ENCODE peak calls at places on chromosome 7, in seven cellular contexts. One of them, this sample, is unnamed.

GRCh38 chr7:3239291-3239691 is 61.8 kb upstream of the SDK1 start:
- DNase-seq in activated T-helper 9 cell treated with anti-CD3 and anti-CD28 coated beads, Interleukin-2, amount 50 U/mL, for 16 hours: no peak
- DNase-seq in WTC11: no peak
- DNase-seq in Kasumi-1: no peak
- DNase-seq in right cardiac atrium: no peak
- DNase-seq in AML-193: no peak
- DNase-seq in frontal cortex: no peak
- DNase-seq in this sample: no peak

GRCh38 chr7:100895956-100896742 is 461 bp upstream of the ACHE start:
- DNase-seq in WTC11: peak
- DNase-seq in AML-193: no peak
- DNase-seq in frontal cortex: peak
- DNase-seq in Kasumi-1: no peak
- DNase-seq in activated T-helper 9 cell treated with anti-CD3 and anti-CD28 coated beads, Interleukin-2, amount 50 U/mL, for 16 hours: no peak
- DNase-seq in right cardiac atrium: peak
- DNase-seq in this sample: peak

GRCh38 chr7:151454932-151455530 is 15.1 kb upstream of the CRYGN start:
- DNase-seq in AML-193: no peak
- DNase-seq in frontal cortex: no peak
- DNase-seq in right cardiac atrium: no peak
- DNase-seq in activated T-helper 9 cell treated with anti-CD3 and anti-CD28 coated beads, Interleukin-2, amount 50 U/mL, for 16 hours: no peak
- DNase-seq in Kasumi-1: no peak
- DNase-seq in WTC11: no peak
- DNase-seq in this sample: no peak

GRCh38 chr7:26667514-26668133 is 196.8 kb downstream of the SKAP2 start:
- DNase-seq in activated T-helper 9 cell treated with anti-CD3 and anti-CD28 coated beads, Interleukin-2, amount 50 U/mL, for 16 hours: peak
- DNase-seq in Kasumi-1: peak
- DNase-seq in AML-193: peak
- DNase-seq in WTC11: peak
- DNase-seq in frontal cortex: peak
- DNase-seq in right cardiac atrium: peak
- DNase-seq in this sample: peak

GRCh38 chr7:51033722-51034530 is 251.2 kb upstream of the GRB10 start:
- DNase-seq in Kasumi-1: no peak
- DNase-seq in frontal cortex: no peak
- DNase-seq in right cardiac atrium: no peak
- DNase-seq in AML-193: no peak
- DNase-seq in WTC11: no peak
- DNase-seq in activated T-helper 9 cell treated with anti-CD3 and anti-CD28 coated beads, Interleukin-2, amount 50 U/mL, for 16 hours: no peak
- DNase-seq in this sample: no peak

GRCh38 chr7:36468361-36469140 is 78.9 kb downstream of the ANLN start:
- DNase-seq in Kasumi-1: no peak
- DNase-seq in frontal cortex: no peak
- DNase-seq in right cardiac atrium: no peak
- DNase-seq in AML-193: no peak
- DNase-seq in activated T-helper 9 cell treated with anti-CD3 and anti-CD28 coated beads, Interleukin-2, amount 50 U/mL, for 16 hours: no peak
- DNase-seq in WTC11: no peak
- DNase-seq in this sample: no peak

GRCh38 chr7:140625908-140626868 is 14.4 kb downstream of the DENND2A start:
- DNase-seq in activated T-helper 9 cell treated with anti-CD3 and anti-CD28 coated beads, Interleukin-2, amount 50 U/mL, for 16 hours: no peak
- DNase-seq in Kasumi-1: no peak
- DNase-seq in WTC11: peak
- DNase-seq in AML-193: no peak
- DNase-seq in frontal cortex: no peak
- DNase-seq in right cardiac atrium: peak
- DNase-seq in this sample: peak

GRCh38 chr7:94620703-94621118 is 35.2 kb downstream of the SGCE start:
- DNase-seq in Kasumi-1: peak
- DNase-seq in AML-193: no peak
- DNase-seq in WTC11: no peak
- DNase-seq in frontal cortex: no peak
- DNase-seq in activated T-helper 9 cell treated with anti-CD3 and anti-CD28 coated beads, Interleukin-2, amount 50 U/mL, for 16 hours: no peak
- DNase-seq in right cardiac atrium: peak
- DNase-seq in this sample: peak

GRCh38 chr7:99639267-99639666 is 22.5 kb downstream of the ZSCAN25 start:
- DNase-seq in frontal cortex: no peak
- DNase-seq in AML-193: no peak
- DNase-seq in Kasumi-1: no peak
- DNase-seq in activated T-helper 9 cell treated with anti-CD3 and anti-CD28 coated beads, Interleukin-2, amount 50 U/mL, for 16 hours: no peak
- DNase-seq in right cardiac atrium: no peak
- DNase-seq in WTC11: no peak
- DNase-seq in this sample: no peak

GRCh38 chr7:25926891-25927625 is 224.9 kb upstream of the NFE2L3 start:
- DNase-seq in activated T-helper 9 cell treated with anti-CD3 and anti-CD28 coated beads, Interleukin-2, amount 50 U/mL, for 16 hours: no peak
- DNase-seq in AML-193: no peak
- DNase-seq in right cardiac atrium: no peak
- DNase-seq in Kasumi-1: peak
- DNase-seq in frontal cortex: no peak
- DNase-seq in WTC11: no peak
- DNase-seq in this sample: no peak

GRCh38 chr7:140541513-140542192 is 62.3 kb upstream of the MKRN1 start:
- DNase-seq in WTC11: peak
- DNase-seq in frontal cortex: no peak
- DNase-seq in activated T-helper 9 cell treated with anti-CD3 and anti-CD28 coated beads, Interleukin-2, amount 50 U/mL, for 16 hours: no peak
- DNase-seq in AML-193: no peak
- DNase-seq in right cardiac atrium: peak
- DNase-seq in Kasumi-1: no peak
- DNase-seq in this sample: no peak

GRCh38 chr7:105656922-105657521 is 75.7 kb upstream of the EFCAB10 start:
- DNase-seq in right cardiac atrium: peak
- DNase-seq in activated T-helper 9 cell treated with anti-CD3 and anti-CD28 coated beads, Interleukin-2, amount 50 U/mL, for 16 hours: peak
- DNase-seq in frontal cortex: no peak
- DNase-seq in Kasumi-1: peak
- DNase-seq in WTC11: peak
- DNase-seq in AML-193: peak
- DNase-seq in this sample: peak

GRCh38 chr7:137295925-137296324 is 47.6 kb downstream of the PTN start:
- DNase-seq in WTC11: no peak
- DNase-seq in right cardiac atrium: no peak
- DNase-seq in Kasumi-1: no peak
- DNase-seq in frontal cortex: no peak
- DNase-seq in AML-193: no peak
- DNase-seq in activated T-helper 9 cell treated with anti-CD3 and anti-CD28 coated beads, Interleukin-2, amount 50 U/mL, for 16 hours: no peak
- DNase-seq in this sample: no peak

GRCh38 chr7:150838965-150839650 is 13.2 kb upstream of the AOC1 start:
- DNase-seq in WTC11: no peak
- DNase-seq in AML-193: no peak
- DNase-seq in frontal cortex: no peak
- DNase-seq in right cardiac atrium: no peak
- DNase-seq in activated T-helper 9 cell treated with anti-CD3 and anti-CD28 coated beads, Interleukin-2, amount 50 U/mL, for 16 hours: no peak
- DNase-seq in Kasumi-1: no peak
- DNase-seq in this sample: no peak

GRCh38 chr7:19268737-19269136 is 123.5 kb upstream of the FERD3L start:
- DNase-seq in right cardiac atrium: no peak
- DNase-seq in AML-193: no peak
- DNase-seq in activated T-helper 9 cell treated with anti-CD3 and anti-CD28 coated beads, Interleukin-2, amount 50 U/mL, for 16 hours: no peak
- DNase-seq in frontal cortex: no peak
- DNase-seq in WTC11: no peak
- DNase-seq in Kasumi-1: no peak
- DNase-seq in this sample: no peak

GRCh38 chr7:91233201-91233600 is 31.0 kb upstream of the FZD1 start:
- DNase-seq in activated T-helper 9 cell treated with anti-CD3 and anti-CD28 coated beads, Interleukin-2, amount 50 U/mL, for 16 hours: no peak
- DNase-seq in frontal cortex: no peak
- DNase-seq in AML-193: no peak
- DNase-seq in Kasumi-1: no peak
- DNase-seq in right cardiac atrium: no peak
- DNase-seq in WTC11: no peak
- DNase-seq in this sample: no peak

GRCh38 chr7:28205505-28205904 is 24.9 kb upstream of the JAZF1 start:
- DNase-seq in WTC11: no peak
- DNase-seq in activated T-helper 9 cell treated with anti-CD3 and anti-CD28 coated beads, Interleukin-2, amount 50 U/mL, for 16 hours: no peak
- DNase-seq in frontal cortex: no peak
- DNase-seq in right cardiac atrium: no peak
- DNase-seq in AML-193: no peak
- DNase-seq in Kasumi-1: no peak
- DNase-seq in this sample: no peak